ENCODE peak calls at places on chromosomes 2 and 18, in eight cellular contexts. Y is SW 1271, T is activated T-cell treated with anti-CD3 and anti-CD28 coated beads for 1 hour, G is nucleus accumbens, D is tibial artery, Z is prostate gland, S is lower leg skin, X is NCI-H774. A is an unnamed sample.

GRCh38 chr2:3449106-3449505 is 69.6 kb downstream of the TRAPPC12 start:
- DNase-seq in Y (no peak), T (no peak), G (no peak), D (no peak), Z (no peak), S (no peak), X (no peak), A (peak)

GRCh38 chr18:3972291-3972985 is 482.7 kb downstream of the DLGAP1 start:
- DNase-seq in Y (no peak), T (no peak), G (no peak), D (no peak), Z (no peak), S (no peak), X (no peak), A (no peak)

GRCh38 chr2:86003967-86004366 is 101.7 kb downstream of the POLR1A start:
- DNase-seq in Y (no peak), T (no peak), G (no peak), D (no peak), Z (no peak), S (no peak), X (no peak), A (peak)

GRCh38 chr2:112045446-112046014 is 9.5 kb upstream of the TMEM87B start:
- DNase-seq in Y (no peak), T (no peak), G (no peak), D (no peak), Z (no peak), S (no peak), X (no peak), A (no peak)

GRCh38 chr2:78202986-78203670 is 681.0 kb upstream of the LRRTM4 start:
- DNase-seq in Y (no peak), T (no peak), G (no peak), D (no peak), Z (no peak), S (no peak), X (no peak), A (no peak)

GRCh38 chr2:73079636-73080035 is 8.1 kb upstream of the SFXN5 start:
- DNase-seq in Y (no peak), T (no peak), G (no peak), D (no peak), Z (no peak), S (no peak), X (no peak), A (no peak)

GRCh38 chr2:139353874-139354273 is 573.7 kb upstream of the NXPH2 start:
- DNase-seq in Y (no peak), T (no peak), G (no peak), D (no peak), Z (no peak), S (no peak), X (no peak), A (no peak)

GRCh38 chr18:32138332-32138731 is 46.7 kb downstream of the RNF138 start:
- DNase-seq in Y (no peak), T (no peak), G (no peak), D (no peak), Z (no peak), S (no peak), X (no peak), A (no peak)

GRCh38 chr18:79803611-79804051 is 5.9 kb downstream of the KCNG2 start:
- DNase-seq in Y (no peak), T (no peak), G (no peak), D (no peak), Z (no peak), S (no peak), X (no peak), A (no peak)

GRCh38 chr2:234827096-234827860 is 124.5 kb upstream of the SH3BP4 start:
- DNase-seq in Y (no peak), T (no peak), G (no peak), D (no peak), Z (no peak), S (no peak), X (no peak), A (peak)

GRCh38 chr2:47016172-47016913 is 100.7 kb upstream of the MCFD2 start:
- DNase-seq in Y (peak), T (no peak), G (no peak), D (no peak), Z (peak), S (no peak), X (no peak), A (peak)

GRCh38 chr2:157628282-157628531 is 457 bp downstream of the ACVR1C start:
- DNase-seq in Y (no peak), T (no peak), G (no peak), D (no peak), Z (no peak), S (no peak), X (no peak), A (no peak)

GRCh38 chr2:23283653-23284052 is 101.3 kb upstream of the KLHL29 start:
- DNase-seq in Y (no peak), T (no peak), G (no peak), D (no peak), Z (no peak), S (peak), X (no peak), A (no peak)

GRCh38 chr2:121049141-121049540 is 235.9 kb downstream of the TFCP2L1 start:
- DNase-seq in Y (no peak), T (no peak), G (no peak), D (no peak), Z (no peak), S (no peak), X (no peak), A (peak)

GRCh38 chr2:157751462-157752058 is 122.9 kb upstream of the ACVR1C start:
- DNase-seq in Y (no peak), T (no peak), G (no peak), D (no peak), Z (no peak), S (no peak), X (no peak), A (no peak)

GRCh38 chr2:10548626-10549025 is 100.5 kb upstream of the ODC1 start:
- DNase-seq in Y (no peak), T (no peak), G (no peak), D (no peak), Z (no peak), S (no peak), X (no peak), A (no peak)

GRCh38 chr2:55268288-55268906 is 634 bp downstream of the MTIF2 start:
- DNase-seq in Y (no peak), T (no peak), G (no peak), D (no peak), Z (no peak), S (no peak), X (no peak), A (no peak)

GRCh38 chr2:161946489-161947107 is 127.4 kb downstream of the DPP4 start:
- DNase-seq in Y (no peak), T (no peak), G (no peak), D (no peak), Z (no peak), S (no peak), X (peak), A (peak)

GRCh38 chr2:169770991-169771390 is 27.7 kb upstream of the SSB start:
- DNase-seq in Y (no peak), T (no peak), G (no peak), D (no peak), Z (no peak), S (no peak), X (no peak), A (no peak)

GRCh38 chr2:39805936-39806608 is 27.0 kb upstream of the THUMPD2 start:
- DNase-seq in Y (no peak), T (no peak), G (no peak), D (no peak), Z (no peak), S (no peak), X (no peak), A (no peak)

GRCh38 chr18:77906103-77906502 is 656.5 kb downstream of the GALR1 start:
- DNase-seq in Y (no peak), T (no peak), G (no peak), D (no peak), Z (no peak), S (no peak), X (no peak), A (no peak)

GRCh38 chr2:18546586-18546985 is 13.9 kb downstream of the RDH14 start:
- DNase-seq in Y (no peak), T (no peak), G (no peak), D (no peak), Z (no peak), S (no peak), X (peak), A (peak)

GRCh38 chr2:230793573-230794359 is 71.0 kb upstream of the ITM2C start:
- DNase-seq in Y (peak), T (peak), G (no peak), D (peak), Z (peak), S (peak), X (no peak), A (no peak)

GRCh38 chr18:43001821-43002220 is 113.7 kb downstream of the RIT2 start:
- DNase-seq in Y (no peak), T (no peak), G (no peak), D (no peak), Z (no peak), S (no peak), X (no peak), A (no peak)

GRCh38 chr2:122388208-122388607 is 632.8 kb downstream of the TSN start:
- DNase-seq in Y (no peak), T (no peak), G (no peak), D (no peak), Z (no peak), S (no peak), X (no peak), A (no peak)

GRCh38 chr18:59837586-59837985 is 62.2 kb upstream of the PMAIP1 start:
- DNase-seq in Y (peak), T (peak), G (no peak), D (no peak), Z (peak), S (peak), X (peak), A (peak)

GRCh38 chr18:77737412-77737811 is 487.8 kb downstream of the GALR1 start:
- DNase-seq in Y (no peak), T (no peak), G (no peak), D (no peak), Z (no peak), S (no peak), X (no peak), A (no peak)

GRCh38 chr18:34892379-34892778 is 148.8 kb upstream of the MAPRE2 start:
- DNase-seq in Y (no peak), T (no peak), G (no peak), D (no peak), Z (no peak), S (no peak), X (no peak), A (no peak)

GRCh38 chr18:28175930-28176673 is 828 bp downstream of the CDH2 start:
- DNase-seq in Y (no peak), T (no peak), G (peak), D (no peak), Z (no peak), S (no peak), X (no peak), A (peak)

GRCh38 chr2:217314021-217314460 is 454.2 kb upstream of the TNP1 start:
- DNase-seq in Y (no peak), T (no peak), G (no peak), D (no peak), Z (peak), S (no peak), X (no peak), A (peak)

GRCh38 chr2:169039702-169040101 is 8.6 kb upstream of the ABCB11 start:
- DNase-seq in Y (no peak), T (no peak), G (no peak), D (no peak), Z (no peak), S (no peak), X (no peak), A (no peak)

GRCh38 chr18:14961991-14962390 is 214.0 kb downstream of the ANKRD30B start:
- DNase-seq in Y (no peak), T (no peak), G (no peak), D (no peak), Z (no peak), S (peak), X (no peak), A (no peak)

GRCh38 chr2:23651187-23651983 is 266.4 kb downstream of the KLHL29 start:
- DNase-seq in Y (no peak), T (no peak), G (no peak), D (no peak), Z (no peak), S (no peak), X (no peak), A (no peak)

GRCh38 chr2:15242936-15243461 is 318.1 kb downstream of the NBAS start:
- DNase-seq in Y (no peak), T (no peak), G (no peak), D (no peak), Z (no peak), S (no peak), X (no peak), A (peak)

GRCh38 chr2:168490015-168490874 is 34.2 kb downstream of the CERS6 start:
- DNase-seq in Y (no peak), T (no peak), G (no peak), D (no peak), Z (no peak), S (no peak), X (no peak), A (peak)

GRCh38 chr2:1891147-1891546 is 146.8 kb upstream of the PXDN start:
- DNase-seq in Y (no peak), T (no peak), G (no peak), D (no peak), Z (no peak), S (peak), X (no peak), A (peak)

GRCh38 chr2:24749069-24749691 is 44.0 kb downstream of the PTRHD1 start:
- DNase-seq in Y (no peak), T (no peak), G (no peak), D (no peak), Z (no peak), S (no peak), X (no peak), A (no peak)

GRCh38 chr2:150531626-150532419 is 44.4 kb upstream of the RND3 start:
- DNase-seq in Y (no peak), T (no peak), G (no peak), D (no peak), Z (no peak), S (no peak), X (no peak), A (no peak)